ENCODE peak calls at places on chromosomes 16 and 17, in seven cellular contexts. One of them, this sample, is unnamed. For H3K27me3 and H3K4me1, the result is how much of the 10 kb centered on the place peaks cover.

GRCh38 chr17:7837375-7838290 is 3.6 kb downstream of the KDM6B start:
- DNase-seq in PC-3: no peak
- DNase-seq in DND-41: no peak
- DNase-seq in mammary epithelial cell: no peak
- DNase-seq in endothelial cell of umbilical vein: no peak
- DNase-seq in GM23248: peak
- DNase-seq in endodermal cell: no peak
- DNase-seq in this sample: no peak

GRCh38 chr16:87457724-87458423 is 35.0 kb downstream of the ZCCHC14 start:
- DNase-seq in GM23248: peak
- DNase-seq in DND-41: no peak
- DNase-seq in mammary epithelial cell: peak
- DNase-seq in endothelial cell of umbilical vein: peak
- DNase-seq in endodermal cell: peak
- DNase-seq in PC-3: peak
- DNase-seq in this sample: peak

GRCh38 chr16:29811896-29812665 is at the start of gene PRRT2:
- DNase-seq in mammary epithelial cell: no peak
- DNase-seq in GM23248: peak
- DNase-seq in PC-3: peak
- DNase-seq in endothelial cell of umbilical vein: peak
- DNase-seq in DND-41: peak
- DNase-seq in endodermal cell: peak
- DNase-seq in this sample: no peak

GRCh38 chr17:27564463-27564862 is 66.5 kb upstream of the LGALS9 start:
- DNase-seq in endothelial cell of umbilical vein: no peak
- DNase-seq in mammary epithelial cell: no peak
- DNase-seq in DND-41: no peak
- DNase-seq in PC-3: no peak
- DNase-seq in GM23248: no peak
- DNase-seq in endodermal cell: no peak
- DNase-seq in this sample: no peak

GRCh38 chr17:35743911-35744328 is 9.1 kb downstream of the GAS2L2 start:
- DNase-seq in DND-41: peak
- DNase-seq in endodermal cell: peak
- DNase-seq in endothelial cell of umbilical vein: peak
- DNase-seq in GM23248: peak
- DNase-seq in mammary epithelial cell: peak
- DNase-seq in PC-3: peak
- DNase-seq in this sample: no peak

GRCh38 chr16:79862601-79863000 is 262.1 kb upstream of the MAF start:
- DNase-seq in PC-3: no peak
- DNase-seq in endodermal cell: no peak
- DNase-seq in DND-41: no peak
- DNase-seq in GM23248: no peak
- DNase-seq in mammary epithelial cell: no peak
- DNase-seq in endothelial cell of umbilical vein: no peak
- DNase-seq in this sample: no peak

GRCh38 chr17:70905796-70906195 is 736.5 kb downstream of the KCNJ2 start:
- DNase-seq in endodermal cell: no peak
- DNase-seq in endothelial cell of umbilical vein: no peak
- DNase-seq in GM23248: peak
- DNase-seq in DND-41: no peak
- DNase-seq in PC-3: peak
- DNase-seq in mammary epithelial cell: peak
- DNase-seq in this sample: peak

GRCh38 chr17:80097307-80097630 is 4.1 kb upstream of the GAA start:
- DNase-seq in endodermal cell: peak
- DNase-seq in DND-41: no peak
- DNase-seq in GM23248: no peak
- DNase-seq in PC-3: no peak
- DNase-seq in endothelial cell of umbilical vein: no peak
- DNase-seq in mammary epithelial cell: no peak
- DNase-seq in this sample: peak

GRCh38 chr17:5793157-5793556 is 208.8 kb upstream of the NLRP1 start:
- DNase-seq in GM23248: no peak
- DNase-seq in endodermal cell: peak
- DNase-seq in PC-3: no peak
- DNase-seq in DND-41: no peak
- DNase-seq in endothelial cell of umbilical vein: no peak
- DNase-seq in mammary epithelial cell: no peak
- DNase-seq in this sample: no peak

GRCh38 chr16:27217256-27217655 is 13.9 kb downstream of the KDM8 start:
- DNase-seq in DND-41: no peak
- DNase-seq in endodermal cell: peak
- DNase-seq in endothelial cell of umbilical vein: no peak
- DNase-seq in GM23248: peak
- DNase-seq in PC-3: no peak
- DNase-seq in mammary epithelial cell: no peak
- DNase-seq in this sample: peak

GRCh38 chr17:27879987-27880608 is 13.1 kb downstream of the LYRM9 start:
- DNase-seq in endodermal cell: peak
- DNase-seq in endothelial cell of umbilical vein: peak
- DNase-seq in PC-3: peak
- DNase-seq in GM23248: peak
- DNase-seq in mammary epithelial cell: peak
- DNase-seq in DND-41: peak
- DNase-seq in this sample: peak

GRCh38 chr17:57600092-57600491 is 145.0 kb downstream of the CCDC182 start:
- DNase-seq in DND-41: peak
- DNase-seq in PC-3: no peak
- DNase-seq in GM23248: no peak
- DNase-seq in endothelial cell of umbilical vein: no peak
- DNase-seq in endodermal cell: no peak
- DNase-seq in mammary epithelial cell: no peak
- DNase-seq in this sample: peak

GRCh38 chr16:1119766-1120611 is 23.9 kb upstream of the C1QTNF8 start:
- DNase-seq in mammary epithelial cell: no peak
- DNase-seq in endothelial cell of umbilical vein: no peak
- DNase-seq in endodermal cell: no peak
- DNase-seq in PC-3: no peak
- DNase-seq in DND-41: no peak
- DNase-seq in GM23248: no peak
- DNase-seq in this sample: no peak

GRCh38 chr16:88924834-88925539 is 52.0 kb downstream of the CBFA2T3 start:
- DNase-seq in PC-3: peak
- DNase-seq in endothelial cell of umbilical vein: peak
- DNase-seq in DND-41: peak
- DNase-seq in endodermal cell: peak
- DNase-seq in GM23248: peak
- DNase-seq in mammary epithelial cell: peak
- DNase-seq in this sample: peak

GRCh38 chr16:69890114-69890890 is 60.8 kb upstream of the CLEC18A start:
- DNase-seq in mammary epithelial cell: peak
- DNase-seq in endothelial cell of umbilical vein: peak
- DNase-seq in endodermal cell: peak
- DNase-seq in DND-41: no peak
- DNase-seq in GM23248: peak
- DNase-seq in PC-3: no peak
- DNase-seq in this sample: peak
- H3K9ac ChIP-seq in mammary epithelial cell: no peak
- H3K9ac ChIP-seq in endothelial cell of umbilical vein: peak
- H3K9ac ChIP-seq in endodermal cell: no peak
- H3K9ac ChIP-seq in DND-41: no peak
- H3K9ac ChIP-seq in GM23248: peak
- H3K9ac ChIP-seq in PC-3: no peak
- H3K9ac ChIP-seq in this sample: peak

GRCh38 chr16:58465817-58466216 is 34.1 kb upstream of the NDRG4 start:
- DNase-seq in GM23248: no peak
- DNase-seq in endodermal cell: no peak
- DNase-seq in mammary epithelial cell: no peak
- DNase-seq in DND-41: no peak
- DNase-seq in endothelial cell of umbilical vein: no peak
- DNase-seq in PC-3: no peak
- DNase-seq in this sample: no peak

GRCh38 chr16:58464047-58464915 is 35.7 kb upstream of the NDRG4 start:
- DNase-seq in DND-41: no peak
- DNase-seq in mammary epithelial cell: peak
- DNase-seq in PC-3: peak
- DNase-seq in endothelial cell of umbilical vein: no peak
- DNase-seq in GM23248: peak
- DNase-seq in endodermal cell: peak
- DNase-seq in this sample: no peak

GRCh38 chr16:58467915-58468314 is 32.0 kb upstream of the NDRG4 start:
- DNase-seq in PC-3: no peak
- DNase-seq in GM23248: no peak
- DNase-seq in endodermal cell: no peak
- DNase-seq in DND-41: no peak
- DNase-seq in endothelial cell of umbilical vein: no peak
- DNase-seq in mammary epithelial cell: no peak
- DNase-seq in this sample: no peak

GRCh38 chr16:58464916-58465731 is 34.8 kb upstream of the NDRG4 start:
- DNase-seq in endothelial cell of umbilical vein: peak
- DNase-seq in mammary epithelial cell: no peak
- DNase-seq in endodermal cell: peak
- DNase-seq in DND-41: no peak
- DNase-seq in PC-3: no peak
- DNase-seq in GM23248: no peak
- DNase-seq in this sample: no peak

DNA sequence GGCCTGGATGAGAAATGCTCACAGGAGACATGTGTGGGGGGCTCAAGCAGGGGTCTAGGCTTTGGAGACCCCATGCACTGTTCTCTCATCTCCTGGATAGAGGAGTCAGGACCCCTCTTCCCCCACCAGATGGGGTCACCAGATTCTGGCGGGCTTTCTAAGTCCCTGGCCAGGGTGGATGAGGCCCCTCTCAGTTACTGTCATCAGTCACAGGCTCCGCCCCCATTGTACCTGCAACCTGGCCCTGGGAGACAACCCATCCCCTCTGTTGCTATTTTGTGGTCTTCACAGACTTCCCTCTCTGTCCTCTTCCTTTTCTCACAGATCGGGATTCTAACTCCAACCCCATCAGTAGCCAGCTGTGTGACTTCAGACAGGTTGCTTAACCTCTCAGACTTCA is 33.5 kb upstream of the NDRG4 start:
- DNase-seq in PC-3: no peak
- DNase-seq in endothelial cell of umbilical vein: no peak
- DNase-seq in GM23248: no peak
- DNase-seq in DND-41: no peak
- DNase-seq in mammary epithelial cell: no peak
- DNase-seq in endodermal cell: no peak
- DNase-seq in this sample: no peak
- H3K27me3 ChIP-seq in PC-3: under half
- H3K27me3 ChIP-seq in endothelial cell of umbilical vein: under half
- H3K27me3 ChIP-seq in GM23248: half or more
- H3K27me3 ChIP-seq in DND-41: under half
- H3K27me3 ChIP-seq in mammary epithelial cell: under half
- H3K27me3 ChIP-seq in endodermal cell: under half
- H3K27me3 ChIP-seq in this sample: under half

GRCh38 chr17:59345476-59345875 is 14.0 kb downstream of the YPEL2 start:
- DNase-seq in GM23248: no peak
- DNase-seq in endodermal cell: no peak
- DNase-seq in endothelial cell of umbilical vein: no peak
- DNase-seq in mammary epithelial cell: no peak
- DNase-seq in DND-41: no peak
- DNase-seq in PC-3: no peak
- DNase-seq in this sample: peak

GRCh38 chr17:59347975-59348391 is 16.5 kb downstream of the YPEL2 start:
- DNase-seq in mammary epithelial cell: no peak
- DNase-seq in PC-3: no peak
- DNase-seq in endodermal cell: peak
- DNase-seq in GM23248: no peak
- DNase-seq in DND-41: no peak
- DNase-seq in endothelial cell of umbilical vein: no peak
- DNase-seq in this sample: no peak

GRCh38 chr17:59349178-59349577 is 17.7 kb downstream of the YPEL2 start:
- DNase-seq in endothelial cell of umbilical vein: no peak
- DNase-seq in PC-3: no peak
- DNase-seq in GM23248: no peak
- DNase-seq in mammary epithelial cell: no peak
- DNase-seq in endodermal cell: no peak
- DNase-seq in DND-41: no peak
- DNase-seq in this sample: no peak

GRCh38 chr17:59346341-59346740 is 14.9 kb downstream of the YPEL2 start:
- DNase-seq in endothelial cell of umbilical vein: no peak
- DNase-seq in GM23248: no peak
- DNase-seq in mammary epithelial cell: no peak
- DNase-seq in DND-41: no peak
- DNase-seq in PC-3: no peak
- DNase-seq in endodermal cell: peak
- DNase-seq in this sample: no peak

DNA sequence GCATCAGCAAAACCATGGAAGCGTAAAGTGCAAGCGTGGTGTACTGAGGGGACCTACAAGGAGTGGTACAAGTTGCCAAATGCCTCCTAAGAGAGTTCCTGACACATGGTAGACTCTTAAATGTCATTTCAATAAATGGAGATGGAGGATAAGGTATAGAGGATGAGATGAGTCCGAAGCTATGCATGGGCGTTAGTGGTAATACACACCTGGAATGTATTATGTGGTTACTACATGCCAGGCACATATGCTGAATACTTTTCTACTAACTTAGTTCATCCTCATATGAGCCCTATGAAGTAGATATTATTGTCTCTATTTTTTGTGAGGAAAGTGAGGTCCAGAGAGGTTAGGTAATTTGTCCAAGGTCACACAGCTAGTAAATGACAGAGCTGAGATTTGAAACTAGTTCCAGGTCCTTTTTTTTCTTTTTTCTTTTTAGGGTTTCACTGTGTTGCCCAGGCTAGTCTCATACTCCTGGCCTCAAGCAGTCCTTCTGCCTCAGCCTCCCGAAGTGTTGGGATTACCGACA is 15.5 kb downstream of the YPEL2 start:
- DNase-seq in GM23248: no peak
- DNase-seq in DND-41: no peak
- DNase-seq in mammary epithelial cell: no peak
- DNase-seq in PC-3: no peak
- DNase-seq in endodermal cell: no peak
- DNase-seq in endothelial cell of umbilical vein: no peak
- DNase-seq in this sample: no peak
- H3K4me1 ChIP-seq in GM23248: under half
- H3K4me1 ChIP-seq in DND-41: under half
- H3K4me1 ChIP-seq in mammary epithelial cell: under half
- H3K4me1 ChIP-seq in PC-3: under half
- H3K4me1 ChIP-seq in endodermal cell: under half
- H3K4me1 ChIP-seq in endothelial cell of umbilical vein: under half
- H3K4me1 ChIP-seq in this sample: under half

GRCh38 chr16:48810436-48810802 is 200.4 kb upstream of the N4BP1 start:
- DNase-seq in GM23248: no peak
- DNase-seq in DND-41: no peak
- DNase-seq in mammary epithelial cell: no peak
- DNase-seq in PC-3: no peak
- DNase-seq in endothelial cell of umbilical vein: no peak
- DNase-seq in endodermal cell: no peak
- DNase-seq in this sample: no peak

GRCh38 chr16:48810803-48811453 is 200.9 kb upstream of the N4BP1 start:
- DNase-seq in endothelial cell of umbilical vein: no peak
- DNase-seq in GM23248: no peak
- DNase-seq in endodermal cell: peak
- DNase-seq in PC-3: no peak
- DNase-seq in DND-41: no peak
- DNase-seq in mammary epithelial cell: no peak
- DNase-seq in this sample: no peak

GRCh38 chr16:48813485-48813884 is 203.5 kb upstream of the N4BP1 start:
- DNase-seq in PC-3: no peak
- DNase-seq in mammary epithelial cell: no peak
- DNase-seq in endodermal cell: no peak
- DNase-seq in endothelial cell of umbilical vein: no peak
- DNase-seq in DND-41: no peak
- DNase-seq in GM23248: no peak
- DNase-seq in this sample: no peak

GRCh38 chr16:48812856-48813255 is 202.9 kb upstream of the N4BP1 start:
- DNase-seq in GM23248: no peak
- DNase-seq in DND-41: no peak
- DNase-seq in endothelial cell of umbilical vein: no peak
- DNase-seq in mammary epithelial cell: no peak
- DNase-seq in endodermal cell: no peak
- DNase-seq in PC-3: no peak
- DNase-seq in this sample: no peak

GRCh38 chr16:48811478-48811877 is 201.5 kb upstream of the N4BP1 start:
- DNase-seq in DND-41: no peak
- DNase-seq in mammary epithelial cell: no peak
- DNase-seq in GM23248: no peak
- DNase-seq in endodermal cell: peak
- DNase-seq in PC-3: no peak
- DNase-seq in endothelial cell of umbilical vein: no peak
- DNase-seq in this sample: no peak
- H3K9ac ChIP-seq in DND-41: no peak
- H3K9ac ChIP-seq in mammary epithelial cell: no peak
- H3K9ac ChIP-seq in GM23248: no peak
- H3K9ac ChIP-seq in endodermal cell: no peak
- H3K9ac ChIP-seq in PC-3: no peak
- H3K9ac ChIP-seq in endothelial cell of umbilical vein: no peak
- H3K9ac ChIP-seq in this sample: no peak